ENCODE peak calls at places on chromosomes 11 and 22, in six cellular contexts. One of them, this sample, is unnamed.

GRCh38 chr11:3022982-3023381 is 30.9 kb upstream of the NAP1L4 start:
- DNase-seq in H1: no peak
- DNase-seq in stomach: no peak
- DNase-seq in sigmoid colon: no peak
- DNase-seq in A549: no peak
- DNase-seq in tibial nerve: no peak
- DNase-seq in this sample: no peak

GRCh38 chr11:114151631-114152030 is 92.1 kb downstream of the ZBTB16 start:
- DNase-seq in H1: no peak
- DNase-seq in stomach: no peak
- DNase-seq in sigmoid colon: peak; percentile 52
- DNase-seq in A549: no peak
- DNase-seq in tibial nerve: no peak
- DNase-seq in this sample: no peak

GRCh38 chr11:15097411-15097810 is 17.3 kb upstream of the INSC start:
- DNase-seq in H1: no peak
- DNase-seq in stomach: no peak
- DNase-seq in sigmoid colon: no peak
- DNase-seq in A549: no peak
- DNase-seq in tibial nerve: no peak
- DNase-seq in this sample: no peak

GRCh38 chr11:4577761-4578160 is 3.8 kb upstream of the OR52I2 start:
- DNase-seq in H1: no peak
- DNase-seq in stomach: no peak
- DNase-seq in sigmoid colon: no peak
- DNase-seq in A549: no peak
- DNase-seq in tibial nerve: no peak
- DNase-seq in this sample: no peak

GRCh38 chr22:29093980-29094379 is 21.1 kb downstream of the KREMEN1 start:
- DNase-seq in H1: no peak
- DNase-seq in stomach: no peak
- DNase-seq in sigmoid colon: no peak
- DNase-seq in A549: no peak
- DNase-seq in tibial nerve: peak; percentile 36
- DNase-seq in this sample: no peak

GRCh38 chr11:108734956-108735559 is 70.2 kb downstream of the DDX10 start:
- DNase-seq in H1: no peak
- DNase-seq in stomach: no peak
- DNase-seq in sigmoid colon: no peak
- DNase-seq in A549: peak; percentile 14
- DNase-seq in tibial nerve: no peak
- DNase-seq in this sample: no peak

GRCh38 chr22:26576026-26576680 is 13.8 kb downstream of the TPST2 start:
- DNase-seq in H1: no peak
- DNase-seq in stomach: no peak
- DNase-seq in sigmoid colon: no peak
- DNase-seq in A549: no peak
- DNase-seq in tibial nerve: no peak
- DNase-seq in this sample: no peak

GRCh38 chr11:2791521-2792375 is 92.0 kb upstream of the KCNQ1OT1 start:
- DNase-seq in H1: peak; percentile 53
- DNase-seq in stomach: peak; percentile 61
- DNase-seq in sigmoid colon: peak; percentile 62
- DNase-seq in A549: no peak
- DNase-seq in tibial nerve: no peak
- DNase-seq in this sample: peak; percentile 40

GRCh38 chr11:31779268-31779879 is 31.7 kb downstream of the PAX6 start:
- DNase-seq in H1: no peak
- DNase-seq in stomach: no peak
- DNase-seq in sigmoid colon: no peak
- DNase-seq in A549: no peak
- DNase-seq in tibial nerve: no peak
- DNase-seq in this sample: no peak

GRCh38 chr11:70036971-70037882 is 40.9 kb upstream of the ANO1 start:
- DNase-seq in H1: peak; percentile 32
- DNase-seq in stomach: peak; percentile 20
- DNase-seq in sigmoid colon: no peak
- DNase-seq in A549: no peak
- DNase-seq in tibial nerve: no peak
- DNase-seq in this sample: no peak

DNA sequence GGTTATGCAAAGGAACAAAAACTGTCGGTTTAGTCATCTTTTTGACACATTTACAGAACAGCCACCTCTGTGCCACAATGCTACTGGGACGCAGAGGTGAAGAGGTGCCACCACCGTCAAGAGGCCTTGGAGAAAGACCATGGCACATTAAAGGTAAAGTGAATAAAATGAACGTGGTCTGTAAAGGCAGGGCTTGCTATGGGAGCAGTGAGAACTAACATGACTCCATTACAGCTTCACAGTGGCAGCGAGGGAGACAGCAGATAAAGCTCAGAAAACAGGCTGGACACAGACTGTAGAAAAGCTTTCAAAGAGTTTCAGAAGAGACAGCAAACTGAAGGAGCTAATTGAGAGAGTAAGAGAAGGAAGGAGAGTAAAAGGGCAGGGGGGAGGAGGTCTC is 102.9 kb downstream of the GAB2 start:
- DNase-seq in H1: no peak
- DNase-seq in stomach: no peak
- DNase-seq in sigmoid colon: no peak
- DNase-seq in A549: no peak
- DNase-seq in tibial nerve: no peak
- DNase-seq in this sample: no peak
- TF ChIP-seq EP300 in H1: no peak
- TF ChIP-seq EP300 in stomach: no peak
- TF ChIP-seq EP300 in sigmoid colon: no peak
- TF ChIP-seq EP300 in A549: no peak
- TF ChIP-seq EP300 in tibial nerve: no peak
- TF ChIP-seq EP300 in this sample: no peak

GRCh38 chr11:130462931-130463330 is 14.5 kb downstream of the ADAMTS15 start:
- DNase-seq in H1: no peak
- DNase-seq in stomach: no peak
- DNase-seq in sigmoid colon: no peak
- DNase-seq in A549: no peak
- DNase-seq in tibial nerve: no peak
- DNase-seq in this sample: no peak

GRCh38 chr11:130464289-130464812 is 15.9 kb downstream of the ADAMTS15 start:
- DNase-seq in H1: no peak
- DNase-seq in stomach: no peak
- DNase-seq in sigmoid colon: no peak
- DNase-seq in A549: no peak
- DNase-seq in tibial nerve: no peak
- DNase-seq in this sample: no peak

GRCh38 chr11:130462101-130462885 is 13.8 kb downstream of the ADAMTS15 start:
- DNase-seq in H1: no peak
- DNase-seq in stomach: no peak
- DNase-seq in sigmoid colon: no peak
- DNase-seq in A549: no peak
- DNase-seq in tibial nerve: no peak
- DNase-seq in this sample: no peak

GRCh38 chr11:130467116-130467990 is 18.9 kb downstream of the ADAMTS15 start:
- DNase-seq in H1: no peak
- DNase-seq in stomach: no peak
- DNase-seq in sigmoid colon: no peak
- DNase-seq in A549: no peak
- DNase-seq in tibial nerve: no peak
- DNase-seq in this sample: no peak

DNA sequence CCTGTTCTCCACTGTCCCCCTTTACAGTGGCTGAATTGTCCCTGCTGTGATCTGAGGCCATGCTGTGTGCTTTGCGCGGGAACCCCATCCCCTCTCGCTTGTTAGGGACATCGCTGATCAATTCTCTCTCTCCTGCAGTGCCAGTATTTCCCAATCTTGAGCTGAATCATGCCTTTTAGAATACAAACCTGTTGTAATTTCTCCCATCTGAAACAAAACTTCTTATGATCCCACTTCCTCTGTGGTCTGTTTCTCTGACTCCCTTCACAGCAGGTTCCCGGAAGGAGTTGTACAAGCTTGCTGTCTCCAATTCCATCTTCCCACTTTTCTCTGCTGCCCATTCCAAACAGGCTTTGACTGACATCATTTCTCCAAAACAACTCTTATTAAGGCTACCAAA is 16.8 kb downstream of the ADAMTS15 start:
- DNase-seq in H1: no peak
- DNase-seq in stomach: no peak
- DNase-seq in sigmoid colon: no peak
- DNase-seq in A549: no peak
- DNase-seq in tibial nerve: no peak
- DNase-seq in this sample: no peak
- TF ChIP-seq EP300 in H1: no peak
- TF ChIP-seq EP300 in stomach: no peak
- TF ChIP-seq EP300 in sigmoid colon: no peak
- TF ChIP-seq EP300 in A549: no peak
- TF ChIP-seq EP300 in tibial nerve: no peak
- TF ChIP-seq EP300 in this sample: no peak

GRCh38 chr11:112661571-112661970 is 299.6 kb upstream of the NCAM1 start:
- DNase-seq in H1: no peak
- DNase-seq in stomach: no peak
- DNase-seq in sigmoid colon: no peak
- DNase-seq in A549: no peak
- DNase-seq in tibial nerve: no peak
- DNase-seq in this sample: no peak
- TF ChIP-seq EP300 in H1: no peak
- TF ChIP-seq EP300 in stomach: no peak
- TF ChIP-seq EP300 in sigmoid colon: no peak
- TF ChIP-seq EP300 in A549: no peak
- TF ChIP-seq EP300 in tibial nerve: no peak
- TF ChIP-seq EP300 in this sample: no peak

DNA sequence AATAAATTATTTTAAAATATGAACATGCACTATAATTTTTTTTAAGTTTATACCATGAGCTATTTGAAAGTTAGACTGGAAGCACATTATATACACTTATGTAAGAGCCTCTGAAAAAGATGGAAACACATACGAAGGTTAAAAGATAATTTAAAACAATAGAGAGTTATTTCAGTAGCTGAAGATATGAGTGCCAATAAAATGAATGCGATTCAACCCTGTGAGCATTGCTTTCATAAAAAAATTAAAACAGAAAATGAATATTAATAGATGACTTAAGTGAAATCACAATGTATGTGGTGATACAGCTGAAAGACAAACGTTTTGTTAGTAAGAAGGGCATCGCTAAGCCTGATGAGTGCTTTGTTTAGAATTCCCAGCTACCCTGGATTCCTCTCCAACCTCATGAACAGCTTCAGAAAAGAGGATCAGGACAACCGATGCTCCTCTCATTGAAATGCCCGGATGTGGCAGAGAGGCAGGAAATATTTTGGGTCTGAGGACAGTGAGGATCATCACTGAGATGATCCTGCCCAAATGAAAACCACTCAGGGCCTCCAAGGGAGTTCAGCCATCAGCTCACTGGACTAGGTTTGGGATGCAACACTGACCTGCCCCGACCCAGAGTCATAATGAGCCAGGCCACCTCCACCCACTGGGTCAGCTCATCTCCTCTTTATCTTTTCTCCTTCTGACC is 60.2 kb upstream of the TOP3B start:
- DNase-seq in H1: no peak
- DNase-seq in stomach: no peak
- DNase-seq in sigmoid colon: no peak
- DNase-seq in A549: no peak
- DNase-seq in tibial nerve: no peak
- DNase-seq in this sample: no peak
- TF ChIP-seq EP300 in H1: no peak
- TF ChIP-seq EP300 in stomach: no peak
- TF ChIP-seq EP300 in sigmoid colon: no peak
- TF ChIP-seq EP300 in A549: no peak
- TF ChIP-seq EP300 in tibial nerve: no peak
- TF ChIP-seq EP300 in this sample: no peak

DNA sequence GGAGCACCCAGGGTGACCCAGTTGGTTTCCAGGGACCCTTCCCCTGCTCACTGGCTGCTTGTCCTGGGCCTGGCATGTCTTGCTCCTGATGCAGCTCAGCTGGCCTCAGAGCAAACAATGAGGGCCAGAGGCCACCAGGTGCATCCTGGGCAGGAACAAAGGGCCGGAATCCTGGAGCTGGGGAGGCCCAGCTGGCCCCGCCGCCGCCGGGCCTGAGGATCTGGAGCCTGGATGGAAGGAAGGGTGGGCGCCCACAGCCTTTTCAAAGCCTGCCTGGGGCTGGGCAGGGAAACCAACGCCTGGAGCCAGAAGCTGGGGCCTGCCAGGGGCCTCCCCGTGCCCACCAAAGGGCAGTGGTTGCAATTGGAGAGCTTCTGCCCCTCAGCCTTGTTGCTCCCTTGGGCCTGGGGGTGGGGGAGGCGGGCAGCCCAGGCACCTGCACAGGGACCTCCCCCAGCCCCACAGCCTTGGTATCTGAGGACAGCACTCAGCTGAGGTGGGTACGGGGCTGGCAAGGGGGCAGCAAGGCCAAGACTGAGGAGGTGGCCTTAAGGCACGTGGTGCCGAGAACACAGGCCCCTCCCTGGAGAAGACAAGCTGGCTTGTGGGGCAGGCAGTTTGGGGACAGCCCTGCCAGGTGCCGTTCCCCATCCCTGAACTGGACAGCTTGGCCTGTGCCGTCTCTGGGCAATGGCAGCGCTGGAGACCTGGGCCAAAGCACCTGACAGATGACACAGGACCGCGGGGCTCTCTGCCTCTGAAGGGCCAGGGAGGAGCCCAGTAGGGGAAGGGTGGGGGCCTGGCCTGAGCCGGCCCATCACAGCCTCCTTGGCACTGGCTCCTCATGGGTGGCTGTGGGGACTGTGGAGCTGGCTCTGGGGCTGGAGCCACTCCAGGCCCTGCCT is 7.1 kb upstream of the ADORA2A start:
- DNase-seq in H1: no peak
- DNase-seq in stomach: no peak
- DNase-seq in sigmoid colon: peak; percentile 72
- DNase-seq in A549: no peak
- DNase-seq in tibial nerve: no peak
- DNase-seq in this sample: no peak
- TF ChIP-seq EP300 in H1: no peak
- TF ChIP-seq EP300 in stomach: no peak
- TF ChIP-seq EP300 in sigmoid colon: no peak
- TF ChIP-seq EP300 in A549: no peak
- TF ChIP-seq EP300 in tibial nerve: peak; percentile 54
- TF ChIP-seq EP300 in this sample: no peak

GRCh38 chr11:72864692-72865655 is 50.8 kb downstream of the ATG16L2 start:
- DNase-seq in H1: no peak
- DNase-seq in stomach: no peak
- DNase-seq in sigmoid colon: no peak
- DNase-seq in A549: no peak
- DNase-seq in tibial nerve: peak; percentile 32
- DNase-seq in this sample: no peak
- TF ChIP-seq EP300 in H1: no peak
- TF ChIP-seq EP300 in stomach: no peak
- TF ChIP-seq EP300 in sigmoid colon: no peak
- TF ChIP-seq EP300 in A549: no peak
- TF ChIP-seq EP300 in tibial nerve: peak; percentile 61
- TF ChIP-seq EP300 in this sample: no peak

This sample was measured in ovary.